ENCODE peak calls at places on chromosomes 7 and 10, in six cellular contexts. H is HT1080, Z is NCI-H2029, Y is EH, U is T-helper 9 cell, E is AML-193. R is an unnamed sample.

GRCh38 chr10:59536151-59536550 is 173.5 kb downstream of the SLC16A9 start:
- DNase-seq in U (no peak), Z (no peak), H (peak), E (no peak), Y (peak), R (no peak)

GRCh38 chr7:7352845-7353244 is 170.5 kb downstream of the C1GALT1 start:
- DNase-seq in Z (no peak), U (no peak), Y (no peak), E (no peak), H (peak), R (no peak)

GRCh38 chr7:156017431-156017830 is 205.2 kb upstream of the SHH start:
- DNase-seq in Y (no peak), U (no peak), H (no peak), E (no peak), Z (no peak), R (no peak)

GRCh38 chr10:73871915-73872710 is 2.2 kb downstream of the CAMK2G start:
- DNase-seq in Z (no peak), U (no peak), H (no peak), E (peak), Y (peak), R (no peak)

GRCh38 chr7:131224996-131225395 is 102.7 kb upstream of the MKLN1 start:
- DNase-seq in Z (no peak), U (no peak), Y (peak), E (no peak), H (no peak), R (no peak)

GRCh38 chr7:2954433-2954853 is 89.2 kb downstream of the CARD11 start:
- DNase-seq in Z (no peak), E (no peak), U (no peak), Y (no peak), H (no peak), R (peak)

GRCh38 chr10:78328592-78329404 is 295.1 kb downstream of the RPS24 start:
- DNase-seq in U (no peak), Z (no peak), Y (no peak), E (no peak), H (no peak), R (no peak)

GRCh38 chr7:117698018-117698417 is 175.2 kb downstream of the CTTNBP2 start:
- DNase-seq in H (no peak), Y (no peak), E (no peak), Z (peak), U (no peak), R (no peak)

GRCh38 chr10:101569838-101570763 is 18.0 kb downstream of the POLL start:
- DNase-seq in Y (peak), U (peak), Z (peak), E (peak), H (peak), R (peak)

GRCh38 chr7:22422831-22423615 is 66.1 kb upstream of the RAPGEF5 start:
- DNase-seq in Y (no peak), H (no peak), E (no peak), Z (no peak), U (no peak), R (no peak)

GRCh38 chr7:27165089-27165654 is at the start of gene HOXA9:
- DNase-seq in E (no peak), U (no peak), Y (peak), H (peak), Z (no peak), R (no peak)

GRCh38 chr7:148058753-148059152 is 531.8 kb upstream of the C7orf33 start:
- DNase-seq in Y (no peak), Z (no peak), E (no peak), H (no peak), U (no peak), R (peak)

GRCh38 chr7:15874774-15875173 is 188.3 kb upstream of the MEOX2 start:
- DNase-seq in U (no peak), E (no peak), Z (no peak), H (no peak), Y (no peak), R (no peak)

GRCh38 chr7:101816499-101817030 is 861 bp upstream of the CUX1 start:
- DNase-seq in Z (no peak), H (no peak), E (no peak), Y (peak), U (peak), R (peak)

GRCh38 chr7:2373124-2373556 is 18.5 kb downstream of the EIF3B start:
- DNase-seq in Z (no peak), E (no peak), H (no peak), Y (no peak), U (no peak), R (no peak)

R was measured in DMS79 treated with DMSO at 0.1 percent for 48 hours.